ENCODE peak calls at places on chromosomes 12 and 14, in six cellular contexts. O is stomach, B is HCT116, A is heart left ventricle, E is ovary, Q is A549. M is an unnamed sample.

GRCh38 chr14:41229824-41230223 is 376.9 kb upstream of the LRFN5 start:
- DNase-seq in O (no peak), B (no peak), A (no peak), E (no peak), Q (no peak), M (no peak)

GRCh38 chr12:85872497-85873091 is 1.5 kb upstream of the NTS start:
- DNase-seq in O (no peak), B (peak; percentile 50), A (no peak), E (no peak), Q (peak; percentile 9), M (no peak)

GRCh38 chr12:131910302-131911110 is 16.1 kb downstream of the ULK1 start:
- DNase-seq in O (no peak), B (no peak), A (no peak), E (no peak), Q (no peak), M (no peak)

GRCh38 chr12:15819644-15820437 is 30.7 kb upstream of the EPS8 start:
- DNase-seq in O (no peak), B (no peak), A (no peak), E (no peak), Q (no peak), M (no peak)

GRCh38 chr12:89732511-89732910 is 23.9 kb upstream of the ATP2B1 start:
- DNase-seq in O (no peak), B (no peak), A (no peak), E (no peak), Q (no peak), M (no peak)

GRCh38 chr12:104372048-104372720 is 68.6 kb downstream of the EID3 start:
- DNase-seq in O (no peak), B (no peak), A (no peak), E (no peak), Q (no peak), M (no peak)

GRCh38 chr12:124827588-124828184 is 36.0 kb downstream of the SCARB1 start:
- DNase-seq in O (no peak), B (no peak), A (no peak), E (no peak), Q (peak; percentile 36), M (no peak)

GRCh38 chr12:127393460-127393859 is 873.5 kb upstream of the TMEM132C start:
- DNase-seq in O (no peak), B (no peak), A (no peak), E (no peak), Q (no peak), M (no peak)

GRCh38 chr12:75954749-75955148 is 76.8 kb downstream of the PHLDA1 start:
- DNase-seq in O (no peak), B (no peak), A (no peak), E (no peak), Q (no peak), M (no peak)

GRCh38 chr14:97219356-97220017 is 422.3 kb downstream of the VRK1 start:
- DNase-seq in O (no peak), B (no peak), A (no peak), E (no peak), Q (no peak), M (no peak)

GRCh38 chr12:124680863-124681778 is 113.7 kb upstream of the NCOR2 start:
- DNase-seq in O (no peak), B (peak; percentile 79), A (no peak), E (peak; percentile 33), Q (peak; percentile 98), M (peak; percentile 92)

GRCh38 chr12:96501139-96501741 is 11.9 kb downstream of the CFAP54 start:
- DNase-seq in O (peak; percentile 46), B (peak; percentile 70), A (peak; percentile 32), E (no peak), Q (peak; percentile 77), M (peak; percentile 69)

GRCh38 chr12:122096591-122097149 is 18.1 kb downstream of the MLXIP start:
- DNase-seq in O (peak; percentile 34), B (no peak), A (no peak), E (no peak), Q (no peak), M (no peak)

GRCh38 chr14:73462078-73462715 is 3.9 kb upstream of the NUMB start:
- DNase-seq in O (peak; percentile 92), B (no peak), A (peak; percentile 57), E (peak; percentile 28), Q (peak; percentile 60), M (no peak)

GRCh38 chr14:24064856-24065255 is 6.5 kb upstream of the CPNE6 start:
- DNase-seq in O (no peak), B (no peak), A (no peak), E (no peak), Q (no peak), M (no peak)

GRCh38 chr12:124379938-124380754 is 85.3 kb downstream of the RFLNA start:
- DNase-seq in O (peak; percentile 50), B (no peak), A (peak; percentile 78), E (peak; percentile 77), Q (peak; percentile 73), M (peak; percentile 82)

GRCh38 chr14:24283796-24284460 is 12.5 kb upstream of the RABGGTA start:
- DNase-seq in O (no peak), B (no peak), A (no peak), E (no peak), Q (no peak), M (no peak)

GRCh38 chr14:50233335-50234250 is 2.2 kb upstream of the SOS2 start:
- DNase-seq in O (no peak), B (no peak), A (no peak), E (no peak), Q (no peak), M (no peak)

GRCh38 chr12:75715323-75715644 is 203.9 kb upstream of the KRR1 start:
- DNase-seq in O (no peak), B (peak; percentile 82), A (no peak), E (no peak), Q (no peak), M (no peak)

GRCh38 chr14:58108717-58109116 is 43.3 kb downstream of the ARMH4 start:
- DNase-seq in O (no peak), B (no peak), A (no peak), E (no peak), Q (no peak), M (no peak)

GRCh38 chr12:66241061-66242043 is 52.3 kb downstream of the IRAK3 start:
- DNase-seq in O (no peak), B (no peak), A (no peak), E (no peak), Q (no peak), M (no peak)

GRCh38 chr14:106417224-106418049 is 891.1 kb downstream of the TMEM121 start:
- DNase-seq in O (peak; percentile 44), B (peak; percentile 3), A (peak; percentile 23), E (no peak), Q (no peak), M (no peak)

GRCh38 chr12:116434155-116435065 is 124.8 kb upstream of the MAP1LC3B2 start:
- DNase-seq in O (peak; percentile 75), B (peak; percentile 91), A (peak; percentile 64), E (peak; percentile 84), Q (peak; percentile 81), M (peak; percentile 83)

GRCh38 chr14:24243336-24243836 is 963 bp upstream of the TINF2 start:
- DNase-seq in O (no peak), B (no peak), A (no peak), E (no peak), Q (no peak), M (no peak)

GRCh38 chr14:67694791-67695393 is 672 bp downstream of the RDH11 start:
- DNase-seq in O (peak; percentile 80), B (peak; percentile 95), A (peak; percentile 32), E (peak; percentile 26), Q (peak; percentile 95), M (peak; percentile 66)
- TF ChIP-seq POLR2A in O (no peak), B (peak; percentile 51), A (no peak), E (no peak), Q (peak; percentile 41), M (peak; percentile 18)

GRCh38 chr12:56189918-56190694 is 823 bp upstream of the SMARCC2 start:
- DNase-seq in O (peak; percentile 86), B (peak; percentile 90), A (peak; percentile 80), E (peak; percentile 86), Q (peak; percentile 71), M (peak; percentile 71)
- TF ChIP-seq POLR2A in O (no peak), B (peak; percentile 45), A (no peak), E (no peak), Q (peak; percentile 30), M (no peak)

DNA sequence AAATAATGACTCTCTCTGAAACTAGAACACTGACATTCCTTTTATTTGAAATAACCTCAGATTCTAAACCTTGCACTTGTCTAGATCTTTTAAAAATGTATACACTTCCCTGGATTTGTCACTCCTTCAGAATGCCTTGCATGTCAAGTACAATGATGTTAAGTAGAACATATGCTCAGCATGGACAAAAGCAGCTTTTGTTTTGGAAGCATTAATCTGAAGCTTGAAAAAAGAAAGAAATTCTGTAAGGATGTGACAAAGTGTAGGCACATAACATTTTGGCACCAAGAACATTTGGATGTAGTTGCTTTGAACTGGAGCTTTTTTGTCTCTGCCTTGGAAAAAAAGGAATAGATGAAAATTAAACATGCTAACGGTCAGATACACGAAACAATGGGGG is 95.7 kb upstream of the RPL10L start:
- DNase-seq in O (no peak), B (no peak), A (no peak), E (no peak), Q (no peak), M (no peak)
- TF ChIP-seq POLR2A in O (no peak), B (no peak), A (no peak), E (no peak), Q (no peak), M (no peak)

GRCh38 chr12:108352591-108352990 is 13.5 kb upstream of the CMKLR1 start:
- DNase-seq in O (no peak), B (no peak), A (no peak), E (no peak), Q (no peak), M (no peak)
- TF ChIP-seq POLR2A in O (no peak), B (no peak), A (no peak), E (no peak), Q (no peak), M (no peak)

GRCh38 chr12:77382096-77382742 is 316.9 kb upstream of the E2F7 start:
- DNase-seq in O (no peak), B (no peak), A (no peak), E (no peak), Q (no peak), M (no peak)

GRCh38 chr12:77387214-77387613 is 321.8 kb upstream of the E2F7 start:
- DNase-seq in O (no peak), B (no peak), A (no peak), E (no peak), Q (no peak), M (no peak)

GRCh38 chr12:77388611-77389265 is 323.4 kb upstream of the E2F7 start:
- DNase-seq in O (no peak), B (no peak), A (no peak), E (no peak), Q (no peak), M (no peak)

DNA sequence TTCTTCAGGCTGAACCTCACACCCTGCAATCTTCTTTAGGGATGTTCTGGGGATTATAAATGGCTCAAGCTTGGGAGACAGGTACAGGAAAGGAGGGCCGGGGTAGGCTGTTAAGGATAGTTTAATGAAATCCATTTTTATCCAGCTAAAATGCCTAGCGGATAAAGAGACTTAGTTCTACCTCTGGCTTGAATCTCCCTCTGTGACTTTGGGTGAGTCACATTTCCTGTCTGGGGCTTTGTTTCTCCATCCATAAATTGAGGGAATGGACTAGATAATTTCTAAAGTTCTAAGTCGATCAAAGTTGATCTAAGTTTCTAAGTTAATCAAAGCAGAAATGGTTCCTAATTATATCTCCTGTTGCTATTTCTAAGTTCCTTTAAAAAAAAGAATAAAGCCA is 319.6 kb upstream of the E2F7 start:
- DNase-seq in O (no peak), B (no peak), A (no peak), E (no peak), Q (no peak), M (no peak)
- TF ChIP-seq POLR2A in O (no peak), B (no peak), A (no peak), E (no peak), Q (no peak), M (no peak)